ENCODE peak calls at places on chromosomes 6 and 20, in nine cellular contexts. R is mammary epithelial cell; X is SW480; W is neural progenitor cell; Q is stimulated activated CD8-positive, alpha-beta memory T cell treated with anti-CD3 and anti-CD28 coated beads, Interleukin-2, amount 100 ng/mL, for 1 hour; Z is choroid plexus epithelial cell; L is heart right ventricle; M is MV-4-11; V is NCI-H526 treated with DMSO at 0.1 percent for 48 hours. A is an unnamed sample.

GRCh38 chr6:151071295-151071694 is 168.5 kb upstream of the AKAP12 start:
- DNase-seq in M (no peak), W (no peak), R (no peak), X (no peak), Q (no peak), L (no peak), Z (peak), V (no peak), A (no peak)

GRCh38 chr20:24681634-24682495 is 212.4 kb downstream of the SYNDIG1 start:
- DNase-seq in V (no peak), R (no peak), M (no peak), Q (no peak), X (no peak), L (no peak), Z (no peak), W (no peak), A (no peak)

GRCh38 chr20:48739395-48740268 is 88.2 kb downstream of the PREX1 start:
- DNase-seq in Q (no peak), Z (no peak), W (no peak), M (peak), X (no peak), L (no peak), V (no peak), R (no peak), A (no peak)

GRCh38 chr6:107314644-107315043 is 144.7 kb downstream of the PDSS2 start:
- DNase-seq in Q (no peak), V (peak), M (no peak), Z (no peak), R (no peak), W (no peak), L (no peak), X (no peak), A (no peak)

GRCh38 chr6:13097454-13097853 is 230.9 kb downstream of the TBC1D7 start:
- DNase-seq in L (no peak), X (no peak), Z (no peak), W (no peak), V (no peak), R (no peak), M (no peak), Q (no peak), A (no peak)

GRCh38 chr20:45340236-45340847 is 7.9 kb downstream of the SDC4 start:
- DNase-seq in V (no peak), Q (no peak), W (no peak), M (no peak), R (peak), Z (no peak), L (no peak), X (no peak), A (no peak)

GRCh38 chr20:24770628-24771556 is 178.2 kb upstream of the CST7 start:
- DNase-seq in Q (no peak), M (no peak), Z (no peak), V (no peak), W (no peak), X (no peak), L (no peak), R (no peak), A (no peak)

GRCh38 chr6:109526905-109527628 is 44.0 kb upstream of the ZBTB24 start:
- DNase-seq in W (peak), Q (peak), L (no peak), M (peak), V (peak), X (peak), Z (peak), R (peak), A (peak)

GRCh38 chr6:8059129-8059528 is 5.1 kb downstream of the BLOC1S5 start:
- DNase-seq in Z (peak), R (no peak), W (no peak), X (peak), Q (no peak), V (no peak), M (peak), L (no peak), A (peak)

GRCh38 chr20:56839791-56840190 is 210.7 kb downstream of the TFAP2C start:
- DNase-seq in V (no peak), L (no peak), Z (no peak), M (no peak), W (no peak), R (no peak), X (no peak), Q (no peak), A (no peak)

GRCh38 chr20:59048681-59049030 is 6.1 kb upstream of the PRELID3B start:
- DNase-seq in M (no peak), X (no peak), V (no peak), L (no peak), Z (no peak), Q (no peak), W (no peak), R (no peak), A (no peak)

GRCh38 chr20:60872224-60872623 is 379.8 kb upstream of the CDH4 start:
- DNase-seq in L (no peak), R (no peak), V (no peak), Z (no peak), M (no peak), X (no peak), W (no peak), Q (no peak), A (no peak)

GRCh38 chr20:50335105-50335504 is 144.5 kb downstream of the CEBPB start:
- DNase-seq in L (no peak), M (peak), V (peak), Q (no peak), W (peak), Z (peak), X (peak), R (peak), A (no peak)

GRCh38 chr6:149854532-149854931 is 9.6 kb downstream of the LRP11 start:
- DNase-seq in Q (no peak), M (peak), V (no peak), R (peak), X (no peak), W (no peak), L (no peak), Z (no peak), A (peak)

GRCh38 chr6:137731960-137732616 is 135.0 kb upstream of the TNFAIP3 start:
- DNase-seq in W (no peak), Z (peak), R (peak), L (no peak), Q (no peak), M (peak), X (peak), V (no peak), A (no peak)

GRCh38 chr6:35417979-35418661 is 34.0 kb upstream of the FANCE start:
- DNase-seq in Z (no peak), M (peak), X (no peak), R (no peak), L (no peak), Q (no peak), W (no peak), V (no peak), A (no peak)